ENCODE peak calls at places on chromosomes 3 and 15, in four cellular contexts. H is naive thymus-derived CD8-positive, alpha-beta T cell; C is HCT116; F is cardiac fibroblast. W is an unnamed sample.
A peak's percentile ranks its signal among the peaks of the same experiment; 100 is the strongest.

GRCh38 chr3:48688032-48688736 is 2.5 kb upstream of the NCKIPSD start:
- DNase-seq in H (no peak), C (no peak), F (no peak), W (no peak)

GRCh38 chr15:101250331-101250730 is 1.5 kb downstream of the CHSY1 start:
- DNase-seq in C (no peak), H (no peak), F (peak; percentile 79), W (no peak)

GRCh38 chr3:196650740-196651311 is 11.3 kb downstream of the NRROS start:
- DNase-seq in H (no peak), C (no peak), F (peak; percentile 97), W (no peak)

GRCh38 chr3:72821170-72821781 is 27.0 kb downstream of the SHQ1 start:
- DNase-seq in C (no peak), F (peak; percentile 66), H (no peak), W (peak; percentile 76)

GRCh38 chr3:45132568-45133211 is 13.5 kb downstream of the CDCP1 start:
- DNase-seq in C (no peak), H (no peak), F (no peak), W (no peak)

GRCh38 chr3:134352031-134352671 is 22.1 kb downstream of the AMOTL2 start:
- DNase-seq in H (no peak), F (peak; percentile 47), C (no peak), W (no peak)

GRCh38 chr15:61275901-61276300 is 46.8 kb upstream of the RORA start:
- DNase-seq in H (no peak), F (no peak), C (no peak), W (no peak)

GRCh38 chr3:186815490-186815889 is 9.2 kb upstream of the RFC4 start:
- DNase-seq in F (peak; percentile 81), C (no peak), H (no peak), W (no peak)

GRCh38 chr3:132682201-132682600 is 22.1 kb downstream of the UBA5 start:
- DNase-seq in C (no peak), F (no peak), H (no peak), W (no peak)

GRCh38 chr15:79329186-79329611 is 18.3 kb downstream of the TMED3 start:
- DNase-seq in H (no peak), F (peak; percentile 95), C (no peak), W (no peak)

GRCh38 chr3:71753716-71754609 is at the start of gene GPR27:
- DNase-seq in C (no peak), F (peak; percentile 28), H (no peak), W (no peak)

GRCh38 chr3:73867524-73867923 is 242.8 kb upstream of the PDZRN3 start:
- DNase-seq in F (no peak), H (no peak), C (no peak), W (no peak)

GRCh38 chr3:42688016-42688415 is 2.7 kb downstream of the KLHL40 start:
- DNase-seq in F (no peak), C (no peak), H (no peak), W (no peak)

GRCh38 chr15:84142888-84143337 is 92.7 kb upstream of the GOLGA6L4 start:
- DNase-seq in H (peak; percentile 70), C (peak; percentile 81), F (peak; percentile 87), W (peak; percentile 56)

GRCh38 chr3:158792709-158793108 is 9.1 kb upstream of the MFSD1 start:
- DNase-seq in F (peak; percentile 94), H (no peak), C (no peak), W (no peak)

GRCh38 chr15:41823502-41823901 is 4.4 kb upstream of the JMJD7 start:
- DNase-seq in C (no peak), H (no peak), F (no peak), W (no peak)

GRCh38 chr3:65568497-65568896 is 470.2 kb downstream of the MAGI1 start:
- DNase-seq in H (no peak), C (no peak), F (no peak), W (no peak)

GRCh38 chr3:195752538-195753331 is 32.0 kb downstream of the MUC20 start:
- DNase-seq in C (no peak), F (no peak), H (no peak), W (no peak)

GRCh38 chr15:38707802-38708671 is 143.4 kb upstream of the RASGRP1 start:
- DNase-seq in H (peak; percentile 24), C (peak; percentile 53), F (peak; percentile 80), W (peak; percentile 16)

GRCh38 chr15:36798366-36798765 is 218.9 kb downstream of the CDIN1 start:
- DNase-seq in H (no peak), F (peak; percentile 21), C (no peak), W (no peak)

GRCh38 chr3:77672016-77672415 is 632.1 kb downstream of the ROBO2 start:
- DNase-seq in H (no peak), F (no peak), C (no peak), W (no peak)

GRCh38 chr3:129648331-129648730 is 41.9 kb upstream of the PLXND1 start:
- DNase-seq in C (no peak), F (no peak), H (no peak), W (no peak)

GRCh38 chr3:11385329-11385728 is 113.1 kb downstream of the ATG7 start:
- DNase-seq in F (peak; percentile 23), C (no peak), H (no peak), W (no peak)

GRCh38 chr3:64792458-64792857 is 104.7 kb upstream of the ADAMTS9 start:
- DNase-seq in C (no peak), H (no peak), F (peak; percentile 3), W (no peak)

GRCh38 chr3:9778102-9778501 is 8.4 kb upstream of the CAMK1 start:
- DNase-seq in C (no peak), F (peak; percentile 74), H (no peak), W (no peak)

GRCh38 chr3:38985981-38986380 is 65.8 kb downstream of the SCN11A start:
- DNase-seq in H (no peak), F (peak; percentile 60), C (no peak), W (no peak)

GRCh38 chr15:91281991-91282390 is 181.9 kb downstream of the SV2B start:
- DNase-seq in F (no peak), H (no peak), C (no peak), W (no peak)